ENCODE peak calls at places on chromosomes 6 and 20, in five cellular contexts. J is activated naive CD4-positive, alpha-beta T cell treated with Interleukin-2 at 50 U/mL for 16 hours; N is posterior vena cava; F is NCI-H1105 treated with DMSO at 0.1 percent for 48 hours; I is HT-29. X is an unnamed sample.

GRCh38 chr6:107820571-107821261 is 3.4 kb downstream of the SCML4 start:
- DNase-seq in N (no peak), F (peak), I (no peak), J (peak), X (peak)

GRCh38 chr20:12617076-12617475 is 391.7 kb upstream of the SPTLC3 start:
- DNase-seq in F (no peak), I (no peak), N (no peak), J (no peak), X (no peak)

GRCh38 chr6:103707596-103708325 is 1152.0 kb downstream of the HACE1 start:
- DNase-seq in N (no peak), J (no peak), I (no peak), F (no peak), X (no peak)

GRCh38 chr6:143059616-143060353 is 904 bp upstream of the AIG1 start:
- DNase-seq in F (peak), J (peak), N (no peak), I (peak), X (no peak)

GRCh38 chr6:159321267-159321666 is 152.1 kb downstream of the FNDC1 start:
- DNase-seq in F (no peak), I (no peak), N (no peak), J (no peak), X (no peak)

GRCh38 chr6:125303512-125303854 is 1.7 kb upstream of the HDDC2 start:
- DNase-seq in J (no peak), F (no peak), I (no peak), N (no peak), X (no peak)

GRCh38 chr6:106396426-106397220 is 36.1 kb downstream of the CRYBG1 start:
- DNase-seq in J (no peak), F (no peak), I (peak), N (no peak), X (no peak)

GRCh38 chr6:82681119-82681714 is 317.6 kb downstream of the TPBG start:
- DNase-seq in I (no peak), J (no peak), N (no peak), F (no peak), X (peak)

GRCh38 chr6:67888546-67888885 is 746.6 kb upstream of the ADGRB3 start:
- DNase-seq in F (no peak), N (no peak), I (no peak), J (no peak), X (no peak)

GRCh38 chr6:4928426-4928825 is 75.4 kb downstream of the RPP40 start:
- DNase-seq in J (no peak), F (no peak), N (no peak), I (no peak), X (no peak)

GRCh38 chr6:127844529-127844928 is 56.3 kb downstream of the THEMIS start:
- DNase-seq in F (no peak), N (no peak), I (no peak), J (no peak), X (no peak)

GRCh38 chr20:44836596-44837120 is 26.3 kb upstream of the RIMS4 start:
- DNase-seq in I (no peak), J (no peak), N (no peak), F (no peak), X (no peak)

GRCh38 chr6:35967059-35967769 is 46.3 kb upstream of the SRPK1 start:
- DNase-seq in J (no peak), I (peak), N (no peak), F (no peak), X (no peak)

GRCh38 chr6:166683477-166683876 is 56.4 kb upstream of the RPS6KA2 start:
- DNase-seq in F (no peak), J (no peak), I (no peak), N (no peak), X (no peak)

GRCh38 chr6:132733814-132734213 is 20.0 kb upstream of the VNN1 start:
- DNase-seq in I (no peak), F (no peak), J (no peak), N (no peak), X (no peak)

GRCh38 chr6:98687776-98688175 is 146.6 kb upstream of the POU3F2 start:
- DNase-seq in I (no peak), F (no peak), J (no peak), N (no peak), X (no peak)

GRCh38 chr6:140909156-140909555 is 1223.6 kb upstream of the GJE1 start:
- DNase-seq in J (no peak), N (no peak), F (no peak), I (no peak), X (no peak)

GRCh38 chr6:33980176-33980805 is 165.6 kb downstream of the GRM4 start:
- DNase-seq in J (no peak), I (no peak), F (no peak), N (peak), X (no peak)

GRCh38 chr6:29723666-29724588 is 693 bp downstream of the HLA-F start:
- DNase-seq in F (no peak), N (no peak), J (peak), I (no peak), X (no peak)

GRCh38 chr20:64181391-64181790 is 17.1 kb downstream of the MYT1 start:
- DNase-seq in N (no peak), F (no peak), I (no peak), J (no peak), X (no peak)

GRCh38 chr6:144723431-144723830 is 438.3 kb downstream of the UTRN start:
- DNase-seq in N (no peak), J (no peak), I (no peak), F (no peak), X (no peak)

GRCh38 chr20:46173652-46174468 is 55.7 kb downstream of the CD40 start:
- DNase-seq in F (no peak), I (no peak), N (no peak), J (no peak), X (no peak)

GRCh38 chr6:5334341-5334740 is 73.0 kb downstream of the FARS2 start:
- DNase-seq in N (no peak), I (no peak), J (no peak), F (no peak), X (no peak)

GRCh38 chr20:45067558-45067957 is 33.4 kb downstream of the KCNS1 start:
- DNase-seq in F (no peak), I (no peak), N (no peak), J (no peak), X (no peak)

X was measured in SK-MEL-5.